ENCODE peak calls at places on chromosomes 2 and 18, in eight cellular contexts. Y is transverse colon, F is ovary, T is heart left ventricle, D is uterus, C is A549, O is Peyer's patch, I is IMR-90. U is an unnamed sample.
A peak's percentile ranks its signal among the peaks of the same experiment; 100 is the strongest.

GRCh38 chr2:172082944-172083718 is 2.2 kb upstream of the DLX1 start:
- DNase-seq in C (no peak), D (no peak), I (no peak), Y (no peak), T (no peak), O (no peak), F (no peak), U (no peak)

GRCh38 chr2:96961551-96961950 is 24.8 kb downstream of the FAM178B start:
- DNase-seq in C (no peak), T (no peak), O (no peak), F (no peak), Y (no peak), D (no peak), I (no peak), U (no peak)

GRCh38 chr18:10504723-10505122 is 21.1 kb upstream of the NAPG start:
- DNase-seq in F (no peak), O (no peak), I (no peak), T (no peak), D (no peak), Y (no peak), C (no peak), U (no peak)

GRCh38 chr2:3679180-3679579 is 21.2 kb downstream of the ALLC start:
- DNase-seq in F (no peak), T (no peak), I (no peak), D (no peak), C (no peak), O (no peak), Y (no peak), U (no peak)

GRCh38 chr18:53698907-53699306 is 525.6 kb downstream of the MBD2 start:
- DNase-seq in Y (peak; percentile 36), T (peak; percentile 30), C (peak; percentile 3), O (no peak), D (no peak), I (no peak), F (no peak), U (peak; percentile 9)

GRCh38 chr2:237724811-237725478 is 73.6 kb upstream of the RBM44 start:
- DNase-seq in O (peak; percentile 45), Y (no peak), F (no peak), T (no peak), I (no peak), D (no peak), C (no peak), U (no peak)

GRCh38 chr2:106847366-106847765 is 38.6 kb downstream of the ST6GAL2 start:
- DNase-seq in T (no peak), Y (no peak), O (no peak), C (no peak), F (no peak), D (no peak), I (no peak), U (no peak)

GRCh38 chr2:30305235-30305634 is 73.9 kb downstream of the LBH start:
- DNase-seq in D (no peak), F (no peak), I (peak; percentile 85), T (no peak), C (no peak), Y (no peak), O (no peak), U (no peak)

GRCh38 chr2:197310271-197310939 is at the start of gene ANKRD44:
- DNase-seq in D (peak; percentile 88), C (peak; percentile 76), Y (peak; percentile 90), I (peak; percentile 80), O (peak; percentile 96), T (peak; percentile 95), F (peak; percentile 89), U (peak; percentile 93)

GRCh38 chr2:133511679-133512078 is 56.6 kb downstream of the NCKAP5 start:
- DNase-seq in I (no peak), O (no peak), D (no peak), F (no peak), T (no peak), C (no peak), Y (no peak), U (no peak)

GRCh38 chr2:191569025-191569424 is 108.9 kb upstream of the NABP1 start:
- DNase-seq in T (no peak), D (no peak), O (no peak), C (no peak), F (no peak), Y (no peak), I (no peak), U (no peak)

GRCh38 chr2:73997813-73998212 is 13.1 kb downstream of the TET3 start:
- DNase-seq in C (no peak), Y (no peak), I (no peak), D (no peak), O (no peak), T (no peak), F (no peak), U (no peak)

GRCh38 chr2:226031962-226032441 is 632.5 kb downstream of the NYAP2 start:
- DNase-seq in C (no peak), D (no peak), T (no peak), I (peak; percentile 44), F (no peak), O (no peak), Y (no peak), U (no peak)

GRCh38 chr2:99780276-99780675 is 290.5 kb upstream of the REV1 start:
- DNase-seq in Y (no peak), I (no peak), F (no peak), T (no peak), C (no peak), D (no peak), O (no peak), U (no peak)

GRCh38 chr18:2961828-2962227 is 51.1 kb downstream of the LPIN2 start:
- DNase-seq in F (no peak), C (no peak), O (no peak), T (no peak), D (no peak), I (peak; percentile 55), Y (no peak), U (no peak)

GRCh38 chr2:155250800-155251199 is 552.3 kb downstream of the KCNJ3 start:
- DNase-seq in C (no peak), O (no peak), D (no peak), Y (no peak), T (no peak), F (no peak), I (no peak), U (no peak)

GRCh38 chr18:48173557-48173956 is 235.6 kb downstream of the ZBTB7C start:
- DNase-seq in F (no peak), C (no peak), T (no peak), D (no peak), I (no peak), Y (peak; percentile 55), O (peak; percentile 77), U (no peak)

GRCh38 chr2:153519260-153519875 is 40.8 kb upstream of the RPRM start:
- DNase-seq in I (peak; percentile 39), C (peak; percentile 7), Y (peak; percentile 54), T (no peak), D (peak; percentile 42), O (peak; percentile 85), F (peak; percentile 53), U (peak; percentile 85)

GRCh38 chr2:185978634-185979405 is 240.2 kb downstream of the FSIP2 start:
- DNase-seq in O (no peak), C (no peak), Y (no peak), T (no peak), F (no peak), I (peak; percentile 4), D (no peak), U (no peak)

GRCh38 chr18:10060469-10060782 is 146.6 kb downstream of the VAPA start:
- DNase-seq in O (no peak), I (no peak), T (no peak), C (no peak), F (peak; percentile 18), D (no peak), Y (no peak), U (no peak)

GRCh38 chr2:67268806-67269205 is 128.3 kb upstream of the ETAA1 start:
- DNase-seq in D (no peak), F (no peak), T (no peak), O (no peak), I (peak; percentile 88), Y (no peak), C (no peak), U (no peak)

GRCh38 chr2:206981739-206982336 is 42.5 kb downstream of the CPO start:
- DNase-seq in I (peak; percentile 76), F (peak; percentile 70), D (peak; percentile 70), T (peak; percentile 77), Y (peak; percentile 47), O (peak; percentile 70), C (peak; percentile 22), U (peak; percentile 75)

GRCh38 chr2:222652856-222653255 is 3.0 kb downstream of the FARSB start:
- DNase-seq in C (no peak), F (no peak), D (no peak), I (no peak), Y (peak; percentile 48), O (peak; percentile 63), T (no peak), U (no peak)
- TF ChIP-seq POLR2A in C (no peak), F (no peak), D (no peak), I (no peak), Y (peak; percentile 27), O (peak; percentile 81), T (no peak), U (no peak)

GRCh38 chr2:20350753-20351554 is at the start of gene PUM2:
- DNase-seq in F (peak; percentile 94), C (peak; percentile 85), Y (peak; percentile 96), T (peak; percentile 95), I (peak; percentile 94), O (peak; percentile 97), D (peak; percentile 94), U (peak; percentile 93)
- TF ChIP-seq POLR2A in F (peak; percentile 80), C (peak; percentile 95), Y (peak; percentile 90), T (no peak), I (no peak), O (peak; percentile 80), D (peak; percentile 73), U (peak; percentile 95)

DNA sequence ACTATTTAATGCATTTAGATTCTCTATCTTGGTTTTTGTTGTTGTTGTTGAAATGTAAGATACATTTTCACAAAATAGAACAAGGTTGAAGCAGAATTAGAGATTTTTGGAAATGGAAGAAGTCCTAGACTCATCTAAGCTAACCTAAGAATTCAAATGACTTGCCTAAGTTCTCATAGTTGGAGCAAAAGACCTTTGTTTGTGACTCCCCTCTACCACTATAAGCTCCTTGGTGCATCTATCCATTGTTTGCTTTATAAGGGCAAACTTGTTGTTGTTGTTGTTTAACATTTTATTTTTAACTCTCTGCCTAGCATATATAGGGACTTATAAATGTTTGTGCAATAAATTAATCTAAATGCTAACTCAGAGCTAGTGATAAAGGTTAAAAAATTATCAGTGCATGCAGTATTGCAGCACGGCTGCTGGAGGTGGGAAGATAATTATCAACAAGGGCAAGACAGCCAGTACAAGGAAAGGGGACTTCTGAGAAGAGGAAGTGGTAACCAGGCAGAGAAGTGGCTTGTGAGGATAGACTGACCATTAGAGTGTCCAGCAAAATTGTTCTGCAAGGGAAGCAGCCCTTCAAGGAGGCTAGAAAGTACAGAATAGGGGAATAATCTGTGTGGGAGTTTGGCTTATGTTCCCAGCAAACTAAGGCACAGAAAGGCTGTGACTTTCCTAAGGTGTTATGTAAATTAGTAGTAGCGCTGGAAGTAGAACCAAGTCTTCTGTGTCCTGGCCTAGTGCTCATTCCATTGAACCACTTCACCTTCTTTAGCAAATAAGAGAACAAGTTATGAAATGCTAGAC is 38.1 kb upstream of the ACYP2 start:
- DNase-seq in O (no peak), T (no peak), F (no peak), D (no peak), C (no peak), Y (no peak), I (no peak), U (no peak)
- TF ChIP-seq POLR2A in O (no peak), T (no peak), F (no peak), D (no peak), C (no peak), Y (no peak), I (no peak), U (no peak)

GRCh38 chr2:61017556-61018318 is at the start of the genes PEX13 and PUS10:
- DNase-seq in T (peak; percentile 81), C (peak; percentile 93), I (peak; percentile 69), D (peak; percentile 64), O (peak; percentile 87), F (peak; percentile 69), Y (peak; percentile 82), U (peak; percentile 76)
- TF ChIP-seq POLR2A in T (no peak), C (peak; percentile 63), I (peak; percentile 59), D (peak; percentile 43), O (peak; percentile 39), F (peak; percentile 39), Y (peak; percentile 83), U (no peak)